ENCODE peak calls at places on chromosomes 11 and 22, in six cellular contexts. One of them, this sample, is unnamed.

GRCh38 chr11:12114487-12115033 is 4.2 kb downstream of the MICAL2 start:
- DNase-seq in left cardiac atrium: no peak
- DNase-seq in transverse colon: no peak
- DNase-seq in IMR-90: peak; percentile 98
- DNase-seq in nephron progenitor cell: no peak
- DNase-seq in LHCN-M2: peak; percentile 90
- DNase-seq in this sample: no peak

GRCh38 chr22:50711446-50712340 is 26.3 kb upstream of the ACR start:
- DNase-seq in left cardiac atrium: peak; percentile 16
- DNase-seq in IMR-90: no peak
- DNase-seq in transverse colon: no peak
- DNase-seq in nephron progenitor cell: no peak
- DNase-seq in LHCN-M2: no peak
- DNase-seq in this sample: no peak

GRCh38 chr11:2783536-2784082 is 83.8 kb upstream of the KCNQ1OT1 start:
- DNase-seq in transverse colon: no peak
- DNase-seq in left cardiac atrium: no peak
- DNase-seq in nephron progenitor cell: no peak
- DNase-seq in IMR-90: peak; percentile 4
- DNase-seq in LHCN-M2: peak; percentile 5
- DNase-seq in this sample: no peak

GRCh38 chr11:70212227-70212811 is 9.2 kb downstream of the FADD start:
- DNase-seq in IMR-90: no peak
- DNase-seq in LHCN-M2: no peak
- DNase-seq in transverse colon: peak; percentile 60
- DNase-seq in nephron progenitor cell: no peak
- DNase-seq in left cardiac atrium: no peak
- DNase-seq in this sample: no peak

GRCh38 chr11:66589996-66590675 is 2.7 kb downstream of the CCDC87 start:
- DNase-seq in nephron progenitor cell: no peak
- DNase-seq in left cardiac atrium: no peak
- DNase-seq in transverse colon: no peak
- DNase-seq in LHCN-M2: no peak
- DNase-seq in IMR-90: no peak
- DNase-seq in this sample: no peak

GRCh38 chr22:43783777-43784176 is 28.3 kb downstream of the EFCAB6 start:
- DNase-seq in left cardiac atrium: no peak
- DNase-seq in nephron progenitor cell: no peak
- DNase-seq in LHCN-M2: no peak
- DNase-seq in IMR-90: no peak
- DNase-seq in transverse colon: no peak
- DNase-seq in this sample: no peak

GRCh38 chr11:35735903-35736302 is 73.3 kb downstream of the TRIM44 start:
- DNase-seq in nephron progenitor cell: no peak
- DNase-seq in LHCN-M2: no peak
- DNase-seq in left cardiac atrium: no peak
- DNase-seq in IMR-90: no peak
- DNase-seq in transverse colon: no peak
- DNase-seq in this sample: no peak

GRCh38 chr11:61129608-61130523 is 27.6 kb downstream of the CD5 start:
- DNase-seq in nephron progenitor cell: peak; percentile 94
- DNase-seq in transverse colon: peak; percentile 92
- DNase-seq in IMR-90: peak; percentile 93
- DNase-seq in LHCN-M2: peak; percentile 76
- DNase-seq in left cardiac atrium: peak; percentile 88
- DNase-seq in this sample: peak; percentile 44

GRCh38 chr22:25447067-25447688 is 117.3 kb upstream of the GRK3 start:
- DNase-seq in transverse colon: no peak
- DNase-seq in IMR-90: no peak
- DNase-seq in LHCN-M2: no peak
- DNase-seq in left cardiac atrium: no peak
- DNase-seq in nephron progenitor cell: no peak
- DNase-seq in this sample: no peak

GRCh38 chr11:17015639-17016125 is 1.5 kb upstream of the PLEKHA7 start:
- DNase-seq in LHCN-M2: peak; percentile 62
- DNase-seq in transverse colon: peak; percentile 33
- DNase-seq in IMR-90: peak; percentile 10
- DNase-seq in left cardiac atrium: no peak
- DNase-seq in nephron progenitor cell: peak; percentile 8
- DNase-seq in this sample: no peak

GRCh38 chr11:90237004-90237403 is 14.2 kb upstream of the CHORDC1 start:
- DNase-seq in transverse colon: no peak
- DNase-seq in IMR-90: no peak
- DNase-seq in left cardiac atrium: no peak
- DNase-seq in LHCN-M2: no peak
- DNase-seq in nephron progenitor cell: no peak
- DNase-seq in this sample: no peak

GRCh38 chr11:16611395-16612233 is 126.8 kb upstream of the C11orf58 start:
- DNase-seq in nephron progenitor cell: peak; percentile 54
- DNase-seq in left cardiac atrium: no peak
- DNase-seq in IMR-90: no peak
- DNase-seq in LHCN-M2: no peak
- DNase-seq in transverse colon: no peak
- DNase-seq in this sample: no peak

GRCh38 chr11:2808850-2809847 is 76.4 kb downstream of the CDKN1C start:
- DNase-seq in LHCN-M2: no peak
- DNase-seq in nephron progenitor cell: no peak
- DNase-seq in transverse colon: peak; percentile 6
- DNase-seq in IMR-90: no peak
- DNase-seq in left cardiac atrium: peak; percentile 7
- DNase-seq in this sample: no peak

GRCh38 chr11:128559496-128560103 is 27.8 kb downstream of the ETS1 start:
- DNase-seq in LHCN-M2: no peak
- DNase-seq in left cardiac atrium: no peak
- DNase-seq in transverse colon: no peak
- DNase-seq in nephron progenitor cell: no peak
- DNase-seq in IMR-90: no peak
- DNase-seq in this sample: no peak